ENCODE peak calls at places on chromosome 14, in nine cellular contexts. V is AG04449, A is adipocyte, I is astrocyte of the spinal cord, X is foreskin fibroblast, G is astrocyte of the cerebellum, L is dorsolateral prefrontal cortex, W is AG10803, Y is GM23338. R is an unnamed sample.

GRCh38 chr14:95741051-95741490 is 27.1 kb upstream of the TCL1A start:
- DNase-seq in I (no peak), L (no peak), G (no peak), A (peak), W (no peak), V (no peak), X (no peak), Y (no peak), R (no peak)

GRCh38 chr14:91613459-91614145 is 103.5 kb upstream of the PPP4R3A start:
- DNase-seq in V (no peak), G (no peak), W (no peak), A (no peak), L (no peak), I (no peak), X (no peak), Y (no peak), R (no peak)

GRCh38 chr14:65101631-65102440 is 481 bp downstream of the MAX start:
- DNase-seq in G (no peak), W (no peak), V (no peak), I (no peak), X (no peak), Y (peak), L (no peak), A (peak), R (no peak)

GRCh38 chr14:60328588-60328987 is 79.6 kb downstream of the PPM1A start:
- DNase-seq in Y (peak), L (no peak), A (no peak), W (no peak), G (no peak), I (no peak), V (no peak), X (no peak), R (no peak)

GRCh38 chr14:52266179-52266578 is 1.3 kb upstream of the PTGDR start:
- DNase-seq in V (no peak), I (peak), L (no peak), X (no peak), A (peak), W (peak), Y (no peak), G (peak), R (peak)

GRCh38 chr14:33839193-33840076 is 111.4 kb downstream of the EGLN3 start:
- DNase-seq in Y (peak), W (peak), I (peak), G (peak), V (no peak), L (peak), X (peak), A (peak), R (peak)

GRCh38 chr14:66944872-66945271 is 244.4 kb upstream of the GARIN2 start:
- DNase-seq in L (no peak), X (peak), G (peak), W (peak), V (no peak), A (peak), I (peak), Y (peak), R (no peak)

GRCh38 chr14:94925416-94925815 is 155.5 kb upstream of the GSC start:
- DNase-seq in A (no peak), V (no peak), W (no peak), G (no peak), L (no peak), Y (no peak), I (no peak), X (no peak), R (no peak)

DNA sequence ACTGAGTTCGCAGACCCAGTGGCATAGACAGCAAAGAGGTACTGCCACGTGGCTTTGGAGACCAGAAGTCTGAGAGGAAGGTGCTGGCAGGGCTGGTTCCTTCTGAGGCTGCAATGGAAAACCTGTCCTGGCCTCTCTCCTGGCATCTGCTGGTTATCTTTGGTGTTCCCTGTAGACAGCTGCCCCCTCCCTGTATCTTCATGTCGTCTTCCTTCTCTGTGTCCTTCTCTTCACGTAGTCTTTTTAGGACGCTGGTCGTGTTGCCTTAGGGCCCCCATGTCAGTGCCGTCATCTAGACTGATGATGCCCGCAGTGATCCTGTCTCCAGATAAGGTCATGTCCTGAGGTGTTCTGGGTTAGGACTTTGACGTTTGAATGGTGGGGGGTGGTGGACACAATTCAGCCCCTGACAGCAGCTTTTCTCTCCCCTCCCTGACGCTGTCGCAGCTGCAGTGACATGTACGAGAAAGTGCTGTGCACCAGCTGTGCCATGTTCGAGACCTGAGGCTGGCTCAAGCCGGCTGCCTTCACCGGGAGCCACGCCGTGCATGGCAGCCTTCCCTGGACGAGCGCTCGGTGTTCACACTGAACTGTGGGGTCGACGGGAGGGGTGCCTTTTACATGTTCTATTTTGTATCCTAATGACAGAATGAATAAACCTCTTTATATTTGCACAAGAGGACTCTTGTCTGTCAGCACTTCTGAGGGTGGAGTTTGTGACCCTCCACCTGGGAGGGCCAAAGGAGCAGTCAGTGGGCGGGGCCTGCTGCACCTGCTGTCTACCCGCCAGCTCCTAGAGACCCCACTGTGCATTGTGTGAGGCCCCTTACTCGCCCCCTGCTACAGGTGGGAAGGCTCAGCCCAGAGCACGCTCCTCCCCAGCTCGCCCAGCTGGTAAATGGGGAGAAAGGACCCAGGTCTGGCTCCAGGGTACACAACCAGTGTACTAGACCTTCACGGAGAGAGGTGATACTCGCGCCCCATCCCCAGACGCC is 6.3 kb downstream of the SIVA1 start:
- DNase-seq in G (no peak), W (no peak), A (no peak), L (no peak), V (no peak), Y (no peak), X (no peak), I (no peak), R (no peak)
- H3K4me3 ChIP-seq in G (no peak), W (no peak), A (no peak), L (no peak), V (no peak), Y (no peak), X (no peak), I (no peak), R (no peak)

GRCh38 chr14:25049559-25050493 is at the start of gene STXBP6:
- DNase-seq in W (peak), Y (peak), L (peak), X (peak), G (no peak), I (peak), A (peak), V (no peak), R (no peak)

GRCh38 chr14:25049127-25049558 is 804 bp downstream of the STXBP6 start:
- DNase-seq in G (no peak), V (no peak), Y (peak), A (peak), W (peak), I (peak), L (no peak), X (no peak), R (no peak)

GRCh38 chr14:25048170-25049126 is 1.5 kb downstream of the STXBP6 start:
- DNase-seq in Y (peak), X (peak), G (peak), A (peak), V (no peak), W (peak), I (peak), L (no peak), R (peak)

GRCh38 chr14:25052385-25052784 is 2.4 kb upstream of the STXBP6 start:
- DNase-seq in G (no peak), Y (no peak), X (no peak), V (no peak), W (no peak), A (no peak), L (no peak), I (no peak), R (no peak)

DNA sequence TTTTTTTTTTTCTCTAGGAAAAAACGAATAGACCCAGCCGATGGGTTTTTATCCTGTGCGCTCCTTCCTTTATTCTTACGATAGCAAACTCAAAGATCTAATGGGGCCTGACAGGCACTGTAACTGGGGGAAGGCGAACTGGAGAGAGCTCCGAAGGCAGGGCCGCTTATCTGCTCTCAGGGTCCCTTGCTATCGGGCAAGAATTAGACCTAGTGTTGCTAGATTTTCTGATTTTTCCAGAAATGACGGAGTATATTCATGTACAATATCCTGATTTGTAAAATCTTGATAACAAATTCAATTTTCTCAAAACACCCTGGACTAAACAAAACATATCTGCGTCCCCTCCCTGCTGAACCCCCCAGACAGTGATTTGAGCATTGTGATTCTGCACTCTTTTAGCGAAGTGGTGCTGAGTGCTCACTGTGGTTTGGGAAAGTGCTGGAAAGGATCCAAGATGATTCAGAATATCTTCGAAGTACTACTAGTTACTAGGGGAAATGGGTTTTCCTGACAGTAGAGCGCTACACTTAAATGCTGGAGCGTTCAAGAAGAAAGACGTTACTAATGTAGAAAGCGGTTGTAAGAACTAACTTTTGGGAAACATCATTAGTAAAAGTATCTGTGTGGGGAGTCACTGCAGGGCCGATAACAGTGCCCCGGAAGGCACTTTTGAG is 685 bp upstream of the STXBP6 start:
- DNase-seq in Y (peak), L (no peak), G (peak), I (peak), X (peak), W (peak), A (peak), V (no peak), R (peak)
- H3K4me3 ChIP-seq in Y (peak), L (peak), G (peak), I (peak), X (peak), W (peak), A (peak), V (peak), R (peak)

GRCh38 chr14:101582294-101582693 is 21.0 kb downstream of the DIO3 start:
- DNase-seq in I (no peak), X (no peak), A (no peak), V (no peak), W (no peak), L (no peak), G (no peak), Y (no peak), R (no peak)

GRCh38 chr14:101585211-101585610 is 23.9 kb downstream of the DIO3 start:
- DNase-seq in Y (no peak), X (no peak), V (no peak), W (no peak), G (no peak), L (no peak), A (no peak), I (no peak), R (no peak)

GRCh38 chr14:101583709-101584048 is 22.4 kb downstream of the DIO3 start:
- DNase-seq in A (no peak), W (no peak), I (no peak), Y (no peak), L (no peak), G (no peak), X (no peak), V (no peak), R (no peak)

GRCh38 chr14:101583006-101583708 is 21.9 kb downstream of the DIO3 start:
- DNase-seq in A (no peak), V (no peak), W (no peak), X (no peak), G (no peak), I (no peak), L (no peak), Y (no peak), R (no peak)

GRCh38 chr14:101584049-101584859 is 23.0 kb downstream of the DIO3 start:
- DNase-seq in L (no peak), X (peak), Y (peak), V (peak), A (peak), W (peak), I (no peak), G (no peak), R (peak)
- H3K4me3 ChIP-seq in L (no peak), X (peak), Y (no peak), V (peak), A (peak), W (peak), I (peak), G (no peak), R (peak)

DNA sequence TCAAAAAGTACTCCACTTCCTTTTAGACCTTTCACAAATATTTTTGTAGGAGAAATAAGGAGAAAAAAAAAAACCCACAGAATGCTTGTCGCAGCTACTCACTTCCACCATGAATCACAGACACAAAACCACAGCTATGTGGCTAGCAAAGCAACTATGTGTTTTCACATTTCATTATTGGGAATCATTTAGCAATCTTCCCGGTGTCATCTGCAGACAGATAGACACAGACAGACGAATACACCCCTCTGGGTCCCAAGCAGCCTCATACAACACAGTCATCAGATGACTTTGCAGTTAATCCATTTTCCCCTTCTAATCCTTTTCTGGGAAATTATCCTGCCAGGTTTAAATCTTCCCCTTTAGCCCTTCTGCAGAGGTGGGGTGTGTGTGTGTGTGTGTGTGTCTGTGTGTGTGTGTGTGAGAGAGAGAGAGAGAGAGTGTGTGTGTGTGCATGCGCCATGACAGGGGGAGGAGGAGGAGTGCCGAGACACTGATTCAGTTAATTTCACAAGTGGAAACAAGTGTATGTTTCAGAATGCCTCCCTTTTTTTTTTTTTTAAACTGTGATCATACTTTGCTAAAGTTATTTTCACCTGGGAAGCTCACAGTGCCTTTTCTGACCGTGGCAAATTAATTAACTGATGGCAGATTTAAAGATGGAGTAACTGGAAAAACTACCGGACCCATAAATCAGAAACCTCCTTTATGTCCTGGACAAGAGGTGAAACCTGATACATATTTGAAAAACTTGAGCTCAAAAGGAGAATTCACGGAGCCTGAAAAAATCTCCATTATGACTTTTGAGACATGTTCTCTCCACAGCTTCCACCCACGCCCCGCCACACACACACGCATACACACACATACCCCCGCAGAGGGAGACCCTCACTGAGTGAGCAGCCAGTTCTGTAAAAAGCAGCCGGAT is 39.9 kb downstream of the LTBP2 start:
- DNase-seq in A (peak), W (peak), L (no peak), X (peak), I (peak), G (peak), Y (no peak), V (peak), R (peak)
- H3K4me3 ChIP-seq in A (peak), W (peak), L (peak), X (peak), I (peak), G (peak), Y (no peak), V (peak), R (peak)

DNA sequence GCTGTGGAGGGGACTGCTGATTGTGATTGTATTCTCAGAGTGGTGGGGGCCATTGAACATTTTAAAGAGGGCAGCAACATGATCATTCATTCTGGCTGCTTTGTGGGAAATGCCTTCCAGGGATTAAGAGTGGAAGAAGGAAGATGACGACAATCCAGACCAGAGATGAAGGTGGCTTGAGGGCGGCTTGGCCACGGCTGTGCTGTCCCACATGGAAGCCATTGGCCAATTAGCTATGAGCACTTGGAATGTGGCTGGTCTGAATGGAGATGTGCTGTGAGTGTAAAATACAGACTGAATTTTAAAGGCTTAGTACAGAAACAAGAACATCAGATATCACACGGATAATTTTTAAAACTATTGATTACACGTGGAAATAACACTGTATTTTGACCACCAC is 19.2 kb upstream of the SLC10A1 start:
- DNase-seq in X (no peak), Y (no peak), A (no peak), I (no peak), G (no peak), L (no peak), V (no peak), W (no peak), R (no peak)
- H3K4me3 ChIP-seq in X (no peak), Y (no peak), A (no peak), I (no peak), G (no peak), L (no peak), V (no peak), W (no peak), R (no peak)

GRCh38 chr14:55053500-55053899 is 2.1 kb downstream of the MAPK1IP1L start:
- DNase-seq in V (no peak), I (no peak), W (no peak), A (no peak), Y (no peak), X (no peak), G (no peak), L (no peak), R (no peak)
- H3K4me3 ChIP-seq in V (peak), I (peak), W (peak), A (peak), Y (peak), X (peak), G (peak), L (no peak), R (peak)

DNA sequence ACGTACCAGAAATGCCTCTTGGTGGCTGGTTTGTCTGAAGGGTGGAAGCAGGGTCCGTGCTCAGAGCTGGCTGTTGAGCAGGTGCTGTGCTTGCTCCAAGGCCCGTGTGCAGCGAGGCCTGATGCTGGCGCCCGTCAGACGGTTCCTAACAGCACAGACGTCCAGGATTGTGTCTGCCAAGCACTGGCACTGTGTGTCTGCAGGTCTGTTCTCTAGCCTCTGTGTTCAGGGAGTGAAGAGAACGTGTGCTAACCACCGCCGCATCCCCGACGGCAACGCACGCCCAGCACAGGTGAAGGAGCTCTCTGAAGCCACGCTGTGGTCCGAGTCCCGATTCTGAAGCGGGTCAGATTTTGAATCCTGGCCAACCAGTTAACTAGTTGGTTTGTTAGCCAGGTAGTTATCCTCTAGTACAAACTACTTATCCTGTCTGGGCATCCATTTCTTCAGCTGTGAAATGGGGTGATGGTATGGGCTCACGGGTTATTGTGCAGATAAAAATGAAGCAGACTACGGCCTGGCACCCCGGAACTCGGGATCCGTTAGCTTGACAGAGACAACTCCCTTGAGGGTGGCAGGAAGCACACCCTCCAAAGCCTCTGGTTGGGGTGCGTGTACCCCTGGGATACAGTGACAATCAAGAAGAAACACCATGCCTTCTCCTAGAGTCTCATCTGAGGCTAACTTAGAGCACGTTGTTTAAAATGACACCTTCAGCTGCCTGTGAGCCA is 18.6 kb upstream of the TDRD9 start:
- DNase-seq in G (no peak), V (no peak), A (no peak), W (no peak), Y (no peak), L (no peak), I (no peak), X (no peak), R (no peak)
- H3K4me3 ChIP-seq in G (no peak), V (no peak), A (no peak), W (no peak), Y (peak), L (no peak), I (no peak), X (no peak), R (no peak)

DNA sequence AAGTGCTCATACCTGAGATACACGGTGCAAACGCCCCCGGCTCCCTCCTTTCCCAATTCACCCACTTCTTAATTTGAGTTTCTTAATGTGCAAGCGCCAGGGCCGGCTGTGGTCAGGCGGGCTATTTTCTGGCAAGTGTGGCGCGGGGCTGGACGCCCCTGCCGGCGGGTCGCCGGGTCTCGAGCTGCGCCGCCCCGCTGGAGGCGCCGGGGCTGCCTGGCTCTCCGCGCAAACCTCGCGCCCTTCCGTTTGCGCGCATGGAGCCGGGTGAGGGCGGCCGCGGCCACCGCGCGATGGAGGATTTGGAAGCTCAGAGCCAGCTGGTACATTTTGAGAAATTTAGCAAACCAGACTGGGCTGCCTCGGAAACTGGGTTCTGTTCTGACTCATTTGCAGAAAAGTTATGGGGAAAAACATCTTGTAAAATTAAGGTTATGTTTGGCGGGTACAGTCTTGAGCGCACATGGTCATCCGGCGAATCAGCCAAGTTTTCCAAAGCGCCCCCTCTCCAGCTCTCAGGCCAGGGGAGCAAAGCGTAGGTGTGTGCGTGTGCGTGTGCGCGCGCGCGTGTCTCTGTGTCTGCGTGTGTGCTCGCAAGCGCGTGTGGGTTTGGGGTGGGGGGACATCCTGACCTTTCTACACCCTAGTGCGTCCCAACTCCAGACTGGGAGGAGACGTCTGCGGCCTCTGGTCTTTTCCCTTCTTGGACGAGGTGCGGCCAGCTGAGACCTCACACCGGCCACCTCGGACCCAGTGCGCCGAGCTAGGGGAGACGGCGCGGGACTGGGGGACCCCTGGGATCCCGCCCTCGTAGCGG is 6.5 kb upstream of the OTX2 start:
- DNase-seq in L (no peak), Y (peak), I (no peak), X (no peak), W (no peak), V (no peak), A (no peak), G (no peak), R (no peak)
- H3K4me3 ChIP-seq in L (no peak), Y (peak), I (no peak), X (no peak), W (no peak), V (no peak), A (no peak), G (no peak), R (no peak)

GRCh38 chr14:76376001-76376404 is at the start of gene ESRRB:
- DNase-seq in G (no peak), Y (peak), V (no peak), X (no peak), A (peak), W (no peak), I (no peak), L (no peak), R (no peak)
- H3K4me3 ChIP-seq in G (peak), Y (peak), V (peak), X (no peak), A (peak), W (peak), I (no peak), L (peak), R (peak)

R was measured in skeletal muscle cell.